ENCODE peak calls at places on chromosome 10, in six cellular contexts. I is A549, Z is HepG2, P is IMR-90, L is K562, H is GM12878. O is an unnamed sample.
A peak's percentile ranks its signal among the peaks of the same experiment; 100 is the strongest.

GRCh38 chr10:77605466-77605865 is 32.1 kb downstream of the KCNMA1 start:
- DNase-seq in I (peak; percentile 52), Z (no peak), P (no peak), L (no peak), H (no peak), O (no peak)

GRCh38 chr10:100996678-100997363 is 2.8 kb upstream of the LZTS2 start:
- DNase-seq in I (peak; percentile 40), Z (no peak), P (no peak), L (peak; percentile 70), H (no peak), O (peak; percentile 65)

GRCh38 chr10:101141622-101142532 is 10.8 kb downstream of the TLX1 start:
- DNase-seq in I (peak; percentile 82), Z (peak; percentile 71), P (peak; percentile 72), L (peak; percentile 74), H (peak; percentile 4), O (peak; percentile 96)

GRCh38 chr10:12417341-12417740 is 68.0 kb downstream of the CAMK1D start:
- DNase-seq in I (no peak), Z (no peak), P (no peak), L (no peak), H (no peak), O (no peak)

GRCh38 chr10:3399756-3400155 is 227.2 kb upstream of the PITRM1 start:
- DNase-seq in I (no peak), Z (no peak), P (peak; percentile 10), L (no peak), H (no peak), O (no peak)

GRCh38 chr10:43294241-43294658 is 27.4 kb upstream of the RASGEF1A start:
- DNase-seq in I (no peak), Z (no peak), P (no peak), L (no peak), H (no peak), O (no peak)

GRCh38 chr10:105085980-105086379 is 444.9 kb downstream of the SORCS3 start:
- DNase-seq in I (no peak), Z (no peak), P (no peak), L (no peak), H (no peak), O (no peak)

GRCh38 chr10:511101-511848 is 178.2 kb downstream of the DIP2C start:
- DNase-seq in I (peak; percentile 93), Z (peak; percentile 71), P (peak; percentile 94), L (peak; percentile 84), H (peak; percentile 36), O (peak; percentile 92)

GRCh38 chr10:62330213-62330612 is 44.0 kb upstream of the ZNF365 start:
- DNase-seq in I (no peak), Z (no peak), P (no peak), L (no peak), H (no peak), O (no peak)

GRCh38 chr10:107687702-107688101 is 523.2 kb upstream of the SORCS1 start:
- DNase-seq in I (no peak), Z (no peak), P (no peak), L (no peak), H (no peak), O (no peak)

GRCh38 chr10:63247771-63248170 is 114.6 kb downstream of the NRBF2 start:
- DNase-seq in I (no peak), Z (no peak), P (peak; percentile 57), L (no peak), H (no peak), O (no peak)

GRCh38 chr10:45673074-45673628 is 579 bp upstream of the ZFAND4 start:
- DNase-seq in I (peak; percentile 24), Z (peak; percentile 37), P (no peak), L (no peak), H (no peak), O (no peak)

GRCh38 chr10:28875535-28876208 is 198.4 kb downstream of the BAMBI start:
- DNase-seq in I (peak; percentile 24), Z (peak; percentile 73), P (peak; percentile 73), L (no peak), H (no peak), O (no peak)

GRCh38 chr10:79308969-79309665 is 38.2 kb upstream of the PPIF start:
- DNase-seq in I (no peak), Z (no peak), P (no peak), L (no peak), H (no peak), O (no peak)

GRCh38 chr10:30788307-30788706 is 158.8 kb upstream of the LYZL2 start:
- DNase-seq in I (no peak), Z (no peak), P (peak; percentile 70), L (no peak), H (no peak), O (no peak)

GRCh38 chr10:93715345-93715744 is 13.0 kb upstream of the FRA10AC1 start:
- DNase-seq in I (no peak), Z (no peak), P (no peak), L (no peak), H (peak; percentile 89), O (no peak)

GRCh38 chr10:69801094-69801433 is 642 bp upstream of the COL13A1 start:
- DNase-seq in I (peak; percentile 72), Z (peak; percentile 10), P (peak; percentile 55), L (peak; percentile 70), H (no peak), O (peak; percentile 70)

GRCh38 chr10:130109796-130110235 is 814 bp downstream of the C10orf143 start:
- DNase-seq in I (peak; percentile 85), Z (peak; percentile 83), P (peak; percentile 85), L (peak; percentile 37), H (peak; percentile 61), O (peak; percentile 72)

GRCh38 chr10:100562008-100562672 is 26.4 kb downstream of the HIF1AN start:
- DNase-seq in I (peak; percentile 84), Z (peak; percentile 32), P (peak; percentile 55), L (peak; percentile 73), H (peak; percentile 16), O (peak; percentile 87)

GRCh38 chr10:125052146-125052545 is 108.2 kb downstream of the CTBP2 start:
- DNase-seq in I (no peak), Z (no peak), P (no peak), L (peak; percentile 2), H (no peak), O (no peak)

GRCh38 chr10:118007773-118008172 is 39.0 kb downstream of the RAB11FIP2 start:
- DNase-seq in I (no peak), Z (no peak), P (peak; percentile 12), L (no peak), H (no peak), O (no peak)

GRCh38 chr10:123148414-123149161 is 652 bp downstream of the HMX2 start:
- DNase-seq in I (no peak), Z (no peak), P (no peak), L (no peak), H (no peak), O (no peak)

GRCh38 chr10:122663516-122664130 is 36.0 kb downstream of the C10orf120 start:
- DNase-seq in I (no peak), Z (no peak), P (no peak), L (no peak), H (no peak), O (no peak)

GRCh38 chr10:125084191-125085186 is 75.9 kb downstream of the CTBP2 start:
- DNase-seq in I (peak; percentile 93), Z (peak; percentile 12), P (peak; percentile 97), L (no peak), H (no peak), O (peak; percentile 48)

GRCh38 chr10:36492590-36493510 is 632.5 kb upstream of the ANKRD30A start:
- DNase-seq in I (no peak), Z (no peak), P (peak; percentile 84), L (no peak), H (no peak), O (no peak)

GRCh38 chr10:92327445-92328433 is 36.8 kb downstream of the MARCHF5 start:
- DNase-seq in I (no peak), Z (peak; percentile 52), P (no peak), L (no peak), H (no peak), O (no peak)

DNA sequence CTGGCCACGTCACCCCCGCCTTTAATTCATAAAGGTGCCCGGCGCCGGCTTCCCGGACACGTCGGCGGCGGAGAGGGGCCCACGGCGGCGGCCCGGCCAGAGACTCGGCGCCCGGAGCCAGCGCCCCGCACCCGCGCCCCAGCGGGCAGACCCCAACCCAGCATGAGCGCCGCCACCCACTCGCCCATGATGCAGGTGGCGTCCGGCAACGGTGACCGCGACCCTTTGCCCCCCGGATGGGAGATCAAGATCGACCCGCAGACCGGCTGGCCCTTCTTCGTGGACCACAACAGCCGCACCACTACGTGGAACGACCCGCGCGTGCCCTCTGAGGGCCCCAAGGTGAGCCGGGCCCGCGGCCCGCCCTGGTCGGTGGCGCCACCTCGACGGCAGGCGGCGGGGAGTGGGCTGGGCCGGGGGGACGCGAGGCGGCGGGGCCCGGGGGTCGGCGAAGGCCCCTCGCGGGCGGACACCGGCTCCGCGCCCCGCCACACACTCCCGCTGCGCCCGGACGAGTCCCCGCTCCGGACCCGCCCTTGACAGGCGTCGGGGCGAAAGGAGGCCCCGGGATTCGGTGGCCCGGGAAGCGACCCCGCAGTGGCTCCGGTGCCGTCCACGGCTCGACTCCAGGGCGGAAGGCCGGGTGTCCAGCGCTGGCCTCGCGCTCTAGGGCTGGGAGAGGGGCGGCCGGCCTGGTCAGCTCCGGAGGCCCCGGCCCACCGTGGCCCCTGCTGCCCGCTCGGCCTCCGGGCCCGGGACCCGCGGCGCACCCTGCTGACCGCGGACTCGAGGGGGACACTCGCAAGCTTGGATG is 541 bp downstream of the BAG3 start:
- DNase-seq in I (no peak), Z (no peak), P (no peak), L (peak; percentile 50), H (no peak), O (peak; percentile 37)
- TF ChIP-seq BHLHE40 in I (no peak), Z (no peak), P (no peak), L (no peak), H (no peak), O (no peak)

DNA sequence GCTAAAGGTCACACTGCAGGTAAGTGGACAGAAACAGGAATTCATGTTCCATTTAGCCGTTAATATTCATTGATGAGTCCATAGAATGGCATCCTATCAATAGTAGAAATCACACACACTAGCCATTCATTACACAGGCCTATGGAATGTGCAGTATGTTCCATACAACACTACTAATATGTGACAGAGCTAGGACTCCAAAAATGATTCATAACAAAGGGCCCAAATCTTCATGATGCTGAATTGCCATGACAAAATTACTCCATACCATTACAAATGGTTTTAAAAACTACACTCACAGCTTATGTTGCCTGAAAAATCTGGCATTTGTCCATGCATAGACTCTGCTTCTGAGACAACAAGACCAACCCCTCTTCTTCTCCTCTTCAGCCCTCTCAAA is 549.1 kb downstream of the XPNPEP1 start:
- DNase-seq in I (no peak), Z (no peak), P (peak; percentile 78), L (no peak), H (no peak), O (no peak)
- TF ChIP-seq BHLHE40 in I (no peak), Z (no peak), P (no peak), L (no peak), H (no peak), O (no peak)

DNA sequence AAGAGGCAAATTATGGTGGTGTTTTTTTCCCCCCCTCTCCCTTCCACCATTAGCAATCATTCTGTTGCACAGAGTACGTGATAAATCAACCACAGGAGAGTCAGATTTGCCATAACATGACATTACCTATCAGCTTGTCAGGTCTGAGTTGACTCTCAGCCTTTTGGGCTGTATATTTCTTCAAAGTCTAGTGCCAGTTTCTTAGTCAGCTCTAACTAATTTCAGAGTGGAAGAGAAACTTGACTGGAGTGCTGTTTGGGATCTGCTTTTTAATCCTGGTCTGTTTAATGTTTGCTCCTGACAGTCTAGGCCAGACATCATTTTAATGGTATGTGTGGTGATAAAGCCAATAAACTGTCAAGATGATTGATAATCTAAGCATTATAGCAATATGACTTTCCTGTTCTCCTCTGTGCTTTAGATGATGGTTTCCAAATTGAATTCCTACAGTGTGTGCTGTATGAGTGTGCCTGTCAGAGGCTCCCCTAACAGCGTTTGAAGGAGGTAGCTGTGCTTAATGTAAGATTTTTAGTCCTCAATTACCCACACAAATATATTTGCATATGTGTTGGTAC is 76.9 kb downstream of the LRMDA start:
- DNase-seq in I (peak; percentile 10), Z (no peak), P (peak; percentile 55), L (no peak), H (no peak), O (peak; percentile 56)
- TF ChIP-seq BHLHE40 in I (no peak), Z (no peak), P (no peak), L (no peak), H (no peak), O (no peak)

GRCh38 chr10:113709221-113709838 is 29.6 kb downstream of the CASP7 start:
- DNase-seq in I (peak; percentile 7), Z (no peak), P (peak; percentile 85), L (no peak), H (no peak), O (peak; percentile 30)
- TF ChIP-seq BHLHE40 in I (no peak), Z (no peak), P (no peak), L (no peak), H (no peak), O (no peak)

O was measured in HEK293T.